ENCODE peak calls at places on chromosomes 16 and 17, in eight cellular contexts. Y, G, P, L, Q, K, S and T are unnamed samples.

GRCh38 chr17:68089881-68090280 is 54.3 kb downstream of the KPNA2 start:
- DNase-seq in Q (peak; percentile 34), P (no peak), G (no peak), L (peak; percentile 64), Y (peak; percentile 88), K (no peak), S (peak; percentile 65), T (no peak)

GRCh38 chr17:40596261-40596919 is 31.1 kb upstream of the CCR7 start:
- DNase-seq in S (peak; percentile 64), Q (no peak), Y (peak; percentile 42), L (no peak), G (no peak), P (no peak), K (peak; percentile 99), T (no peak)

GRCh38 chr17:9821921-9822320 is at the start of gene GSG1L2:
- DNase-seq in L (peak; percentile 73), K (peak; percentile 93), P (no peak), S (no peak), Q (no peak), G (no peak), Y (no peak), T (no peak)

GRCh38 chr16:11181889-11182279 is 74.1 kb downstream of the SOCS1 start:
- DNase-seq in G (no peak), Y (peak; percentile 43), Q (no peak), S (no peak), K (no peak), P (no peak), L (no peak), T (no peak)

GRCh38 chr17:19619705-19620325 is 28.7 kb upstream of the ALDH3A2 start:
- DNase-seq in S (no peak), Q (no peak), G (no peak), L (no peak), P (no peak), Y (no peak), K (no peak), T (no peak)

GRCh38 chr17:28746611-28747045 is 2.8 kb downstream of the TRAF4 start:
- DNase-seq in G (no peak), L (no peak), Y (no peak), P (no peak), Q (peak; percentile 80), K (peak; percentile 89), S (peak; percentile 72), T (no peak)

GRCh38 chr17:80927791-80928216 is 63.8 kb upstream of the CHMP6 start:
- DNase-seq in L (no peak), S (peak; percentile 86), G (no peak), Y (no peak), K (no peak), Q (no peak), P (no peak), T (no peak)

GRCh38 chr16:2511128-2511785 is 2.5 kb upstream of the ATP6V0C start:
- DNase-seq in Y (no peak), Q (peak; percentile 69), P (no peak), K (no peak), L (no peak), G (peak; percentile 65), S (no peak), T (no peak)

GRCh38 chr16:86609115-86609514 is 30.8 kb downstream of the FOXL1 start:
- DNase-seq in Y (peak; percentile 93), S (no peak), L (no peak), Q (no peak), G (peak; percentile 86), P (no peak), K (no peak), T (no peak)

GRCh38 chr17:76709077-76709950 is 1.5 kb downstream of the MXRA7 start:
- DNase-seq in P (no peak), S (peak; percentile 92), G (peak; percentile 98), K (no peak), L (no peak), Y (peak; percentile 94), Q (peak; percentile 57), T (no peak)

GRCh38 chr16:57507414-57508083 is 21.3 kb upstream of the DOK4 start:
- DNase-seq in K (peak; percentile 84), Y (no peak), P (no peak), S (no peak), L (no peak), Q (no peak), G (no peak), T (no peak)

GRCh38 chr17:35460354-35460851 is 11.8 kb upstream of the SLFN13 start:
- DNase-seq in K (peak; percentile 3), Q (peak; percentile 86), L (no peak), G (no peak), P (no peak), Y (peak; percentile 42), S (peak; percentile 97), T (peak; percentile 41)

GRCh38 chr17:73261952-73262675 is 434 bp upstream of the CPSF4L start:
- DNase-seq in K (no peak), S (peak; percentile 71), Y (no peak), Q (peak; percentile 84), P (no peak), L (no peak), G (no peak), T (no peak)

GRCh38 chr16:51557670-51558069 is 406.6 kb upstream of the SALL1 start:
- DNase-seq in P (no peak), S (no peak), L (no peak), K (no peak), Y (no peak), G (no peak), Q (no peak), T (no peak)

GRCh38 chr17:63911657-63912100 is 621 bp upstream of the CSHL1 start:
- DNase-seq in P (peak; percentile 60), Q (peak; percentile 38), L (no peak), G (peak; percentile 22), K (peak; percentile 12), Y (peak; percentile 20), S (peak; percentile 93), T (peak; percentile 54)

GRCh38 chr17:56926704-56927103 is 12.9 kb upstream of the TRIM25 start:
- DNase-seq in Q (no peak), S (no peak), K (no peak), Y (no peak), L (no peak), G (no peak), P (no peak), T (no peak)

GRCh38 chr17:13765701-13766100 is 164.0 kb upstream of the HS3ST3A1 start:
- DNase-seq in L (no peak), K (no peak), P (no peak), Y (no peak), S (no peak), Q (no peak), G (no peak), T (no peak)

GRCh38 chr16:47236716-47237115 is 93.0 kb upstream of the NETO2 start:
- DNase-seq in G (no peak), S (peak; percentile 76), K (no peak), P (no peak), Q (no peak), Y (no peak), L (no peak), T (no peak)

GRCh38 chr17:78706271-78706915 is 75.7 kb downstream of the CYTH1 start:
- DNase-seq in L (no peak), P (no peak), K (peak; percentile 42), Q (no peak), S (peak; percentile 14), G (no peak), Y (peak; percentile 85), T (no peak)

GRCh38 chr17:74816883-74817620 is 40.9 kb upstream of the NAT9 start:
- DNase-seq in Y (no peak), P (no peak), L (no peak), S (no peak), Q (no peak), G (no peak), K (peak; percentile 81), T (no peak)

GRCh38 chr16:2598723-2599122 is 60.9 kb downstream of the PDPK1 start:
- DNase-seq in Q (no peak), Y (no peak), K (no peak), P (no peak), G (no peak), L (peak; percentile 67), S (no peak), T (no peak)

GRCh38 chr17:43714338-43715149 is 44.0 kb downstream of the SOST start:
- DNase-seq in Y (peak; percentile 91), L (no peak), S (no peak), P (no peak), Q (no peak), G (no peak), K (no peak), T (no peak)

GRCh38 chr16:69924777-69925191 is 26.4 kb upstream of the CLEC18A start:
- DNase-seq in L (peak; percentile 89), Y (no peak), K (no peak), P (no peak), S (no peak), Q (no peak), G (peak; percentile 93), T (no peak)